ENCODE peak calls at places on chromosomes 2 and 18, in five cellular contexts. K is GM23338, F is spleen, H is upper lobe of right lung, E is HCT116. I is an unnamed sample.

GRCh38 chr2:36482576-36483214 is 115.3 kb downstream of the FEZ2 start:
- DNase-seq in K (no peak), F (no peak), H (no peak), E (no peak), I (no peak)

GRCh38 chr18:24396082-24396623 is 1.5 kb downstream of the OSBPL1A start:
- DNase-seq in K (no peak), F (no peak), H (no peak), E (no peak), I (no peak)

GRCh38 chr2:246489-247145 is 17.2 kb downstream of the SH3YL1 start:
- DNase-seq in K (peak; percentile 78), F (no peak), H (no peak), E (peak; percentile 36), I (no peak)

GRCh38 chr2:8247905-8248622 is 433.8 kb upstream of the ID2 start:
- DNase-seq in K (no peak), F (no peak), H (no peak), E (no peak), I (no peak)

GRCh38 chr2:125870264-125870663 is 785.7 kb upstream of the GYPC start:
- DNase-seq in K (no peak), F (no peak), H (no peak), E (no peak), I (no peak)

GRCh38 chr18:43081396-43081795 is 34.1 kb downstream of the RIT2 start:
- DNase-seq in K (no peak), F (no peak), H (no peak), E (no peak), I (no peak)

GRCh38 chr18:10081477-10081876 is 167.7 kb downstream of the VAPA start:
- DNase-seq in K (no peak), F (no peak), H (no peak), E (no peak), I (no peak)

GRCh38 chr2:227508001-227508400 is 36.0 kb downstream of the AGFG1 start:
- DNase-seq in K (peak; percentile 27), F (no peak), H (no peak), E (no peak), I (no peak)

GRCh38 chr2:94990956-94991355 is 34.6 kb upstream of the MAL start:
- DNase-seq in K (no peak), F (no peak), H (no peak), E (no peak), I (no peak)

GRCh38 chr2:69579561-69579960 is 64.0 kb downstream of the AAK1 start:
- DNase-seq in K (no peak), F (no peak), H (no peak), E (no peak), I (no peak)

GRCh38 chr2:142315353-142315752 is 184.5 kb upstream of the LRP1B start:
- DNase-seq in K (no peak), F (no peak), H (no peak), E (no peak), I (no peak)

GRCh38 chr18:36158261-36158867 is 28.7 kb downstream of the ELP2 start:
- DNase-seq in K (no peak), F (no peak), H (no peak), E (no peak), I (no peak)

GRCh38 chr18:58578321-58578720 is 50.6 kb downstream of the ALPK2 start:
- DNase-seq in K (no peak), F (no peak), H (no peak), E (no peak), I (no peak)

GRCh38 chr2:104863585-104864279 is 9.8 kb downstream of the POU3F3 start:
- DNase-seq in K (peak; percentile 66), F (no peak), H (no peak), E (no peak), I (no peak)

GRCh38 chr2:48085888-48086287 is 179.6 kb upstream of the FBXO11 start:
- DNase-seq in K (no peak), F (no peak), H (no peak), E (no peak), I (no peak)

GRCh38 chr2:48081317-48081628 is 175.0 kb upstream of the FBXO11 start:
- DNase-seq in K (no peak), F (no peak), H (no peak), E (no peak), I (no peak)

DNA sequence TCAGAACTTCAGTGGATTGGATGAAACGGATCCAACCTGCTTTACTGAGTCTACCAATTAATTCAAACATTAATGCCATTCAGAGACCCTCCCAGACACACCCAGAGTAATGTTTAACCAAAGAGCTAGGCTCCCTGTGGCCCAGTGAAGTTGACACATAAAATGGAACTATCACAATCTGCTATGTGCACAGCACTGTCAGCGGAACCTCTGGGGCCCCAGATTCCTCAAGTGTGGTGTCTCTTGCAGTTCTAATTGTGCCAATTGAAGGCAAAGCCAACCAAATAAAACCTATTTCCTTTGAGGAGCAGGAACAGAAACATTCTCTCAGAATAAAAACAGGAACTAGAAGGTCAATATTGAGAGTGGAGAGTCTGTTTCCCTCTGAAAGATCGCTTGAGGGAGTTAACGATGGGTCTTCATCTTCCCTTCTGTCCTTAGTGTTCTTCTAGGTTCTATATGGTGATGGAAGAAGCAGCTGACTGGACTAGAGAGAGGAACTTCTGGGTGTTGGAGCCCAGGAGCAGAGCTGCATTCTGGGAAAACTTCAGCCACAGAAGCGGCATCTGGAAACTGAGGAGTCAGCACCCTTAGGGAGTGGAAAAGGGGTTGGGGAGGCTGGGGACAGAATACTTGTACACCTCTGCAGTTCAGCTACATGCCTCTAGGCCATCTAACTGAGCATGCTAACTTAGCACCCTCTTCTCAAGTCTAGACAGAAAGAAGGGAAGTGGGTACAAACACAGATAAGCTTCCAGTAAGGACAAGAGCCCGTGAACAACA is 174.4 kb upstream of the FBXO11 start:
- DNase-seq in K (peak; percentile 38), F (no peak), H (no peak), E (no peak), I (no peak)
- TF ChIP-seq CTCF in K (no peak), F (no peak), H (no peak), E (no peak), I (no peak)

GRCh38 chr2:167340322-167340721 is 452.0 kb downstream of the XIRP2 start:
- DNase-seq in K (no peak), F (no peak), H (no peak), E (no peak), I (no peak)
- H3K4me1 ChIP-seq in K (peaks cover 57% of the 10 kb centered on the region), F (no peaks in the 10 kb centered on the region), H (no peaks in the 10 kb centered on the region), E (no peaks in the 10 kb centered on the region), I (no peaks in the 10 kb centered on the region)

GRCh38 chr2:21194828-21195227 is 71.1 kb downstream of the TDRD15 start:
- DNase-seq in K (no peak), F (no peak), H (no peak), E (no peak), I (no peak)
- TF ChIP-seq CTCF in K (no peak), F (no peak), H (no peak), E (no peak), I (no peak)

DNA sequence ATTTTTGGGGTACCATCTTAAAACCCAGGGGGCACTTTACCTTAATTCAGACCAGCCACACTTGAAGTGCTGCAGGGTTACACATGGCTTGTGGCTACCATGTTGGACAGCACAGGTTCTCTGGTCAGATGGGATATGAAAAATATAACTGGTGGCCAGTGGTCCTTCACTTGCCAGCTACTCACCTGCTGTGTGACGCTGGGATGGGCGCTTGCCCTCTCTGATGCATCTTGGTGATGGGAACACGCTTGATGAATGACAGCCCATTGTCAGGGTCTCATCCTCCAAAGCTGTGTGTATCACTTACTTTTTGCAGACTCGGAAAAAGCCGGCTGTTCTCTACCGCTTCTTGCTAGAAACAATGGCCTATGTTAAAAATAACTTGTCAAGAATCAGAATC is 22.5 kb downstream of the HJURP start:
- DNase-seq in K (no peak), F (peak; percentile 17), H (peak; percentile 27), E (no peak), I (no peak)
- H3K4me1 ChIP-seq in K (no peaks in the 10 kb centered on the region), F (no peaks in the 10 kb centered on the region), H (no peaks in the 10 kb centered on the region), E (no peaks in the 10 kb centered on the region), I (no peaks in the 10 kb centered on the region)

GRCh38 chr2:151619337-151619989 is 114.8 kb downstream of the NEB start:
- DNase-seq in K (no peak), F (no peak), H (no peak), E (no peak), I (no peak)
- TF ChIP-seq CTCF in K (no peak), F (peak; percentile 9), H (peak; percentile 29), E (no peak), I (no peak)

DNA sequence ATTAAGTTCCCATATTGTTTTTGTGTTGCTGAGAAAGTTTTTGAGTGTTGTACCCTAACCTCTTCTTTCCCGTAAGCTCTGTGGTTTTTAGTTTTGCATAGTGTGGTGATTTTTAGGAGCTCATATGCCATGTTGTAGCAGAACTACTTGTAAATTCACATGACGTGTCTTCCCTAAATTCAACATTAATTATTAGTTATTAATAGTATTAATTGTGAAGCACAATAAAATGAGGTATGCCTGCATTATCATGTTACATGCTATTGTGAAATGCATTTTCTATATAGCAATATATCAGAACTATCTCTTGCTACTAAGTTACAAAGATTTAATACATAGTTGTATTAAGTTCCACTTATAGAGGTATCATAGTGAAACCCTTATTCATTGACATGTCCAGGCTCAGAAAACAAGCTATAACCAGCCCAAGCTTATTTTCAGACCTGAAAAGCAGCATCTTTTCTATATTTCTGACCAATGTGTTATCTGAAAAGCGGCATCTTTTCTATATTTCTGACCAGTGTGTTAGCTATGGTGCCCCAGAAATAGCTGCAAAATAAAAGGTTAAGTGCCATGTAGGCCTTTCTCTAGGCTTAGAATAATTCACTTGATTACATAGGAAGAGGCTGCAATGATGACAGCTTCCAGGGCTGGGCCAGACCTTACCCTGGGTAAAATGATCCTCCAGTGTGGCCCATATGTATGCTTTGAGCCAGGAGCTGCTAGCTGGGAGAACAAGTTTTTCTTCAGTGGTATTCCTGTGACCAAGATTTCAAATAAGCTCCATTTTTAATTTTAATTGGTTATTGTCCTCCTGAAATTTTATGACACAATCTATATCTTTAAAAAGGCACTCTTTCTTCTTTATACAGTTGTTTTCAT is 21.6 kb downstream of the EPAS1 start:
- DNase-seq in K (no peak), F (no peak), H (no peak), E (no peak), I (no peak)
- H3K4me1 ChIP-seq in K (peaks cover 19% of the 10 kb centered on the region), F (peaks cover 58% of the 10 kb centered on the region), H (peaks cover 95% of the 10 kb centered on the region), E (peaks cover 34% of the 10 kb centered on the region), I (no peaks in the 10 kb centered on the region)